ENCODE peak calls at places on chromosome 7, in seven cellular contexts. One of them, this sample, is unnamed.

GRCh38 chr7:90889210-90889609 is 293.1 kb downstream of the CDK14 start:
- DNase-seq in progenitor cell of endocrine pancreas: no peak
- DNase-seq in H9: no peak
- DNase-seq in AG09309: no peak
- DNase-seq in CD4-positive, alpha-beta T cell: no peak
- DNase-seq in fibroblast of pulmonary artery: no peak
- DNase-seq in mammary epithelial cell: no peak
- DNase-seq in this sample: no peak

GRCh38 chr7:45073031-45073842 is 15.5 kb downstream of the NACAD start:
- DNase-seq in progenitor cell of endocrine pancreas: no peak
- DNase-seq in H9: no peak
- DNase-seq in AG09309: no peak
- DNase-seq in CD4-positive, alpha-beta T cell: no peak
- DNase-seq in fibroblast of pulmonary artery: no peak
- DNase-seq in mammary epithelial cell: no peak
- DNase-seq in this sample: no peak

GRCh38 chr7:150938566-150938965 is 39.6 kb downstream of the KCNH2 start:
- DNase-seq in progenitor cell of endocrine pancreas: no peak
- DNase-seq in H9: no peak
- DNase-seq in AG09309: no peak
- DNase-seq in CD4-positive, alpha-beta T cell: no peak
- DNase-seq in fibroblast of pulmonary artery: no peak
- DNase-seq in mammary epithelial cell: no peak
- DNase-seq in this sample: no peak

GRCh38 chr7:157140118-157140905 is 1.6 kb downstream of the UBE3C start:
- DNase-seq in progenitor cell of endocrine pancreas: no peak
- DNase-seq in H9: no peak
- DNase-seq in AG09309: no peak
- DNase-seq in CD4-positive, alpha-beta T cell: no peak
- DNase-seq in fibroblast of pulmonary artery: no peak
- DNase-seq in mammary epithelial cell: no peak
- DNase-seq in this sample: no peak

GRCh38 chr7:27640914-27641570 is 21.6 kb downstream of the HIBADH start:
- DNase-seq in progenitor cell of endocrine pancreas: no peak
- DNase-seq in H9: no peak
- DNase-seq in AG09309: peak; percentile 20
- DNase-seq in CD4-positive, alpha-beta T cell: no peak
- DNase-seq in fibroblast of pulmonary artery: peak; percentile 84
- DNase-seq in mammary epithelial cell: peak; percentile 48
- DNase-seq in this sample: no peak

GRCh38 chr7:50679218-50680007 is 103.3 kb downstream of the GRB10 start:
- DNase-seq in progenitor cell of endocrine pancreas: no peak
- DNase-seq in H9: no peak
- DNase-seq in AG09309: no peak
- DNase-seq in CD4-positive, alpha-beta T cell: no peak
- DNase-seq in fibroblast of pulmonary artery: peak; percentile 72
- DNase-seq in mammary epithelial cell: peak; percentile 50
- DNase-seq in this sample: no peak

GRCh38 chr7:115004121-115004520 is 82.2 kb downstream of the MDFIC start:
- DNase-seq in progenitor cell of endocrine pancreas: no peak
- DNase-seq in H9: no peak
- DNase-seq in AG09309: no peak
- DNase-seq in CD4-positive, alpha-beta T cell: no peak
- DNase-seq in fibroblast of pulmonary artery: no peak
- DNase-seq in mammary epithelial cell: peak; percentile 48
- DNase-seq in this sample: no peak

GRCh38 chr7:98174334-98175259 is 36.6 kb upstream of the BHLHA15 start:
- DNase-seq in progenitor cell of endocrine pancreas: no peak
- DNase-seq in H9: no peak
- DNase-seq in AG09309: no peak
- DNase-seq in CD4-positive, alpha-beta T cell: no peak
- DNase-seq in fibroblast of pulmonary artery: no peak
- DNase-seq in mammary epithelial cell: no peak
- DNase-seq in this sample: no peak

GRCh38 chr7:139887895-139888518 is 58.9 kb downstream of the TBXAS1 start:
- DNase-seq in progenitor cell of endocrine pancreas: no peak
- DNase-seq in H9: no peak
- DNase-seq in AG09309: no peak
- DNase-seq in CD4-positive, alpha-beta T cell: no peak
- DNase-seq in fibroblast of pulmonary artery: no peak
- DNase-seq in mammary epithelial cell: no peak
- DNase-seq in this sample: no peak

GRCh38 chr7:133763241-133763640 is 363.9 kb upstream of the LRGUK start:
- DNase-seq in progenitor cell of endocrine pancreas: no peak
- DNase-seq in H9: no peak
- DNase-seq in AG09309: peak; percentile 34
- DNase-seq in CD4-positive, alpha-beta T cell: no peak
- DNase-seq in fibroblast of pulmonary artery: no peak
- DNase-seq in mammary epithelial cell: no peak
- DNase-seq in this sample: no peak

GRCh38 chr7:44689427-44689826 is 59.2 kb upstream of the ZMIZ2 start:
- DNase-seq in progenitor cell of endocrine pancreas: no peak
- DNase-seq in H9: no peak
- DNase-seq in AG09309: no peak
- DNase-seq in CD4-positive, alpha-beta T cell: no peak
- DNase-seq in fibroblast of pulmonary artery: no peak
- DNase-seq in mammary epithelial cell: no peak
- DNase-seq in this sample: no peak

GRCh38 chr7:65307651-65308299 is 65.9 kb upstream of the ZNF92 start:
- DNase-seq in progenitor cell of endocrine pancreas: peak; percentile 51
- DNase-seq in H9: peak; percentile 75
- DNase-seq in AG09309: peak; percentile 17
- DNase-seq in CD4-positive, alpha-beta T cell: peak; percentile 19
- DNase-seq in fibroblast of pulmonary artery: peak; percentile 72
- DNase-seq in mammary epithelial cell: peak; percentile 23
- DNase-seq in this sample: peak; percentile 22

GRCh38 chr7:48083114-48083830 is 5.8 kb upstream of the UPP1 start:
- DNase-seq in progenitor cell of endocrine pancreas: no peak
- DNase-seq in H9: no peak
- DNase-seq in AG09309: no peak
- DNase-seq in CD4-positive, alpha-beta T cell: no peak
- DNase-seq in fibroblast of pulmonary artery: peak; percentile 85
- DNase-seq in mammary epithelial cell: peak; percentile 59
- DNase-seq in this sample: no peak

GRCh38 chr7:149692557-149692982 is 80.8 kb downstream of the ZNF467 start:
- DNase-seq in progenitor cell of endocrine pancreas: no peak
- DNase-seq in H9: peak; percentile 58
- DNase-seq in AG09309: no peak
- DNase-seq in CD4-positive, alpha-beta T cell: no peak
- DNase-seq in fibroblast of pulmonary artery: no peak
- DNase-seq in mammary epithelial cell: no peak
- DNase-seq in this sample: no peak

GRCh38 chr7:19016140-19016539 is 101.3 kb downstream of the TWIST1 start:
- DNase-seq in progenitor cell of endocrine pancreas: no peak
- DNase-seq in H9: no peak
- DNase-seq in AG09309: no peak
- DNase-seq in CD4-positive, alpha-beta T cell: no peak
- DNase-seq in fibroblast of pulmonary artery: peak; percentile 70
- DNase-seq in mammary epithelial cell: peak; percentile 52
- DNase-seq in this sample: no peak

GRCh38 chr7:99559276-99559915 is 954 bp downstream of the ZNF655 start:
- DNase-seq in progenitor cell of endocrine pancreas: no peak
- DNase-seq in H9: no peak
- DNase-seq in AG09309: no peak
- DNase-seq in CD4-positive, alpha-beta T cell: no peak
- DNase-seq in fibroblast of pulmonary artery: peak; percentile 25
- DNase-seq in mammary epithelial cell: no peak
- DNase-seq in this sample: no peak

GRCh38 chr7:37833107-37833817 is 15.1 kb upstream of the NME8 start:
- DNase-seq in progenitor cell of endocrine pancreas: no peak
- DNase-seq in H9: peak; percentile 55
- DNase-seq in AG09309: peak; percentile 13
- DNase-seq in CD4-positive, alpha-beta T cell: peak; percentile 10
- DNase-seq in fibroblast of pulmonary artery: peak; percentile 67
- DNase-seq in mammary epithelial cell: peak; percentile 6
- DNase-seq in this sample: peak; percentile 29

GRCh38 chr7:36188266-36188665 is 35.2 kb downstream of the EEPD1 start:
- DNase-seq in progenitor cell of endocrine pancreas: no peak
- DNase-seq in H9: no peak
- DNase-seq in AG09309: no peak
- DNase-seq in CD4-positive, alpha-beta T cell: no peak
- DNase-seq in fibroblast of pulmonary artery: no peak
- DNase-seq in mammary epithelial cell: no peak
- DNase-seq in this sample: no peak

GRCh38 chr7:66250711-66251110 is 45.6 kb downstream of the TPST1 start:
- DNase-seq in progenitor cell of endocrine pancreas: no peak
- DNase-seq in H9: no peak
- DNase-seq in AG09309: peak; percentile 79
- DNase-seq in CD4-positive, alpha-beta T cell: no peak
- DNase-seq in fibroblast of pulmonary artery: peak; percentile 95
- DNase-seq in mammary epithelial cell: peak; percentile 99
- DNase-seq in this sample: no peak

GRCh38 chr7:4791738-4792536 is 16.5 kb downstream of the AP5Z1 start:
- DNase-seq in progenitor cell of endocrine pancreas: peak; percentile 43
- DNase-seq in H9: peak; percentile 91
- DNase-seq in AG09309: no peak
- DNase-seq in CD4-positive, alpha-beta T cell: peak; percentile 80
- DNase-seq in fibroblast of pulmonary artery: peak; percentile 57
- DNase-seq in mammary epithelial cell: no peak
- DNase-seq in this sample: peak; percentile 80

GRCh38 chr7:16933296-16934248 is 51.8 kb upstream of the AGR3 start:
- DNase-seq in progenitor cell of endocrine pancreas: no peak
- DNase-seq in H9: no peak
- DNase-seq in AG09309: no peak
- DNase-seq in CD4-positive, alpha-beta T cell: no peak
- DNase-seq in fibroblast of pulmonary artery: peak; percentile 35
- DNase-seq in mammary epithelial cell: no peak
- DNase-seq in this sample: no peak

GRCh38 chr7:16753932-16754571 is 497 bp downstream of the TSPAN13 start:
- DNase-seq in progenitor cell of endocrine pancreas: peak; percentile 52
- DNase-seq in H9: peak; percentile 71
- DNase-seq in AG09309: no peak
- DNase-seq in CD4-positive, alpha-beta T cell: no peak
- DNase-seq in fibroblast of pulmonary artery: peak; percentile 39
- DNase-seq in mammary epithelial cell: peak; percentile 39
- DNase-seq in this sample: no peak

GRCh38 chr7:148142660-148143248 is 447.8 kb upstream of the C7orf33 start:
- DNase-seq in progenitor cell of endocrine pancreas: peak; percentile 14
- DNase-seq in H9: no peak
- DNase-seq in AG09309: peak; percentile 17
- DNase-seq in CD4-positive, alpha-beta T cell: no peak
- DNase-seq in fibroblast of pulmonary artery: peak; percentile 68
- DNase-seq in mammary epithelial cell: peak; percentile 9
- DNase-seq in this sample: no peak

GRCh38 chr7:96440328-96440727 is 118.4 kb upstream of the SLC25A13 start:
- DNase-seq in progenitor cell of endocrine pancreas: no peak
- DNase-seq in H9: no peak
- DNase-seq in AG09309: no peak
- DNase-seq in CD4-positive, alpha-beta T cell: no peak
- DNase-seq in fibroblast of pulmonary artery: no peak
- DNase-seq in mammary epithelial cell: no peak
- DNase-seq in this sample: no peak

GRCh38 chr7:104306788-104307187 is 21.6 kb upstream of the LHFPL3 start:
- DNase-seq in progenitor cell of endocrine pancreas: no peak
- DNase-seq in H9: no peak
- DNase-seq in AG09309: no peak
- DNase-seq in CD4-positive, alpha-beta T cell: no peak
- DNase-seq in fibroblast of pulmonary artery: no peak
- DNase-seq in mammary epithelial cell: no peak
- DNase-seq in this sample: no peak

GRCh38 chr7:99375070-99375807 is 709 bp downstream of the ARPC1B start:
- DNase-seq in progenitor cell of endocrine pancreas: peak; percentile 29
- DNase-seq in H9: peak; percentile 69
- DNase-seq in AG09309: no peak
- DNase-seq in CD4-positive, alpha-beta T cell: peak; percentile 52
- DNase-seq in fibroblast of pulmonary artery: peak; percentile 76
- DNase-seq in mammary epithelial cell: peak; percentile 76
- DNase-seq in this sample: peak; percentile 54

GRCh38 chr7:129616530-129616929 is 5.0 kb downstream of the NRF1 start:
- DNase-seq in progenitor cell of endocrine pancreas: no peak
- DNase-seq in H9: no peak
- DNase-seq in AG09309: no peak
- DNase-seq in CD4-positive, alpha-beta T cell: no peak
- DNase-seq in fibroblast of pulmonary artery: no peak
- DNase-seq in mammary epithelial cell: no peak
- DNase-seq in this sample: no peak

DNA sequence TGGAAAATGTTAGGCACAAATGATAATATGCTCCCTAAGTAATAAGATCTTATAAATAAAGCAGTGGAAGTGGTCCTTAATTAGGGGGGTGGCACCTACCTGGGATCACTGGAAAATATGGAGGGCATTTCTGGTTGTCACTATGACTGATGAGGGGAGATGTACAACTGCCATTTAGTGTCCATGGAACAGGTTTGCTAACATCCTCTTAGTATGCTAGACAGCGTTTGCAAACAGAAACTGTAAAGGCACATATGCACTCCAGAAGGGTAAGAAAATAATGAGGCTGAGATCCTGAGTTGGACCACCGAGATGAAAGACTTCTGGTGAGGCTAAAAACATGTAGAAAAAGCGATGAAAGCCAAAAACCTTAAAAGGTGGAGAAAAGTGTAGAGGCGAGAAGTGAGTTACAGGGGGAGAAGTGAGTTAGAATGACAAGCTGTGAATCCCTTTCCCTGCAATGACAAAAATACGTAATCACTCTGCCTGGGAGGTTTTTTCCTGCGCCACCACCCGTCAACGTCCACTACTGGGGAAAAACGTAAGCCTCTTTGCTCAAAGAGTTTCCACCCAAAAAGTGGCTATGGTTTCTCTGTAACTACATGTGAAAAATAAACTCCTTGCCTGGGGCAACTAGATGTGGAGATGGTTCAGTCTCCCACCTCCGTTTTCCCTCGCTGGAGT is 769 bp downstream of the KRIT1 start:
- DNase-seq in progenitor cell of endocrine pancreas: no peak
- DNase-seq in H9: no peak
- DNase-seq in AG09309: no peak
- DNase-seq in CD4-positive, alpha-beta T cell: no peak
- DNase-seq in fibroblast of pulmonary artery: no peak
- DNase-seq in mammary epithelial cell: peak; percentile 22
- DNase-seq in this sample: no peak
- TF ChIP-seq CTCF in progenitor cell of endocrine pancreas: no peak
- TF ChIP-seq CTCF in H9: no peak
- TF ChIP-seq CTCF in AG09309: no peak
- TF ChIP-seq CTCF in CD4-positive, alpha-beta T cell: no peak
- TF ChIP-seq CTCF in fibroblast of pulmonary artery: no peak
- TF ChIP-seq CTCF in mammary epithelial cell: no peak
- TF ChIP-seq CTCF in this sample: no peak

GRCh38 chr7:124765401-124766352 is at the start of gene GPR37:
- DNase-seq in progenitor cell of endocrine pancreas: peak; percentile 54
- DNase-seq in H9: peak; percentile 95
- DNase-seq in AG09309: no peak
- DNase-seq in CD4-positive, alpha-beta T cell: no peak
- DNase-seq in fibroblast of pulmonary artery: peak; percentile 29
- DNase-seq in mammary epithelial cell: peak; percentile 83
- DNase-seq in this sample: no peak
- TF ChIP-seq CTCF in progenitor cell of endocrine pancreas: peak; percentile 25
- TF ChIP-seq CTCF in H9: peak; percentile 17
- TF ChIP-seq CTCF in AG09309: no peak
- TF ChIP-seq CTCF in CD4-positive, alpha-beta T cell: no peak
- TF ChIP-seq CTCF in fibroblast of pulmonary artery: no peak
- TF ChIP-seq CTCF in mammary epithelial cell: peak; percentile 9
- TF ChIP-seq CTCF in this sample: no peak

GRCh38 chr7:14305233-14305866 is 315.9 kb upstream of the ETV1 start:
- DNase-seq in progenitor cell of endocrine pancreas: no peak
- DNase-seq in H9: no peak
- DNase-seq in AG09309: no peak
- DNase-seq in CD4-positive, alpha-beta T cell: no peak
- DNase-seq in fibroblast of pulmonary artery: peak; percentile 1
- DNase-seq in mammary epithelial cell: no peak
- DNase-seq in this sample: no peak
- TF ChIP-seq CTCF in progenitor cell of endocrine pancreas: peak; percentile 30
- TF ChIP-seq CTCF in H9: peak; percentile 48
- TF ChIP-seq CTCF in AG09309: no peak
- TF ChIP-seq CTCF in CD4-positive, alpha-beta T cell: no peak
- TF ChIP-seq CTCF in fibroblast of pulmonary artery: no peak
- TF ChIP-seq CTCF in mammary epithelial cell: no peak
- TF ChIP-seq CTCF in this sample: no peak

GRCh38 chr7:32588657-32589056 is 93.4 kb downstream of the AVL9 start:
- DNase-seq in progenitor cell of endocrine pancreas: no peak
- DNase-seq in H9: no peak
- DNase-seq in AG09309: peak; percentile 59
- DNase-seq in CD4-positive, alpha-beta T cell: no peak
- DNase-seq in fibroblast of pulmonary artery: peak; percentile 90
- DNase-seq in mammary epithelial cell: peak; percentile 52
- DNase-seq in this sample: no peak
- TF ChIP-seq CTCF in progenitor cell of endocrine pancreas: no peak
- TF ChIP-seq CTCF in H9: no peak
- TF ChIP-seq CTCF in AG09309: no peak
- TF ChIP-seq CTCF in CD4-positive, alpha-beta T cell: no peak
- TF ChIP-seq CTCF in fibroblast of pulmonary artery: peak; percentile 25
- TF ChIP-seq CTCF in mammary epithelial cell: no peak
- TF ChIP-seq CTCF in this sample: no peak